ENCODE peak calls at places on chromosome 12, in four cellular contexts. V is tibial nerve, R is breast epithelium, K is adrenal gland. N is an unnamed sample.

GRCh38 chr12:33265037-33265436 is 174.6 kb downstream of the SYT10 start:
- DNase-seq in K (no peak), V (no peak), R (no peak), N (no peak)

GRCh38 chr12:5440973-5441372 is 9.1 kb downstream of the NTF3 start:
- DNase-seq in R (no peak), V (no peak), K (no peak), N (no peak)

GRCh38 chr12:28130625-28131598 is 59.3 kb upstream of the CCDC91 start:
- DNase-seq in V (no peak), R (no peak), K (peak), N (peak)

GRCh38 chr12:8108808-8109398 is 14.5 kb upstream of the CLEC4A start:
- DNase-seq in V (peak), R (peak), K (peak), N (peak)

GRCh38 chr12:41536813-41537490 is 348.8 kb downstream of the PDZRN4 start:
- DNase-seq in R (no peak), V (no peak), K (no peak), N (no peak)

GRCh38 chr12:132754555-132754954 is 7.1 kb downstream of the ANKLE2 start:
- DNase-seq in K (no peak), V (no peak), R (no peak), N (no peak)

GRCh38 chr12:45989857-45990467 is 412 bp downstream of the SCAF11 start:
- DNase-seq in R (peak), K (peak), V (no peak), N (peak)

GRCh38 chr12:108400060-108400459 is 60.9 kb upstream of the CMKLR1 start:
- DNase-seq in V (no peak), K (no peak), R (no peak), N (no peak)

GRCh38 chr12:110141389-110141788 is 17.2 kb downstream of the IFT81 start:
- DNase-seq in V (peak), R (no peak), K (no peak), N (no peak)

GRCh38 chr12:91381309-91381804 is 198.7 kb upstream of the DCN start:
- DNase-seq in R (no peak), K (peak), V (peak), N (no peak)

GRCh38 chr12:111451649-111452129 is 46.0 kb downstream of the SH2B3 start:
- DNase-seq in V (no peak), R (no peak), K (no peak), N (no peak)

GRCh38 chr12:109811624-109811995 is 21.6 kb downstream of the TRPV4 start:
- DNase-seq in R (no peak), V (no peak), K (no peak), N (no peak)

GRCh38 chr12:9869307-9870161 is at the start of gene CLEC2B:
- DNase-seq in V (no peak), K (no peak), R (no peak), N (no peak)

GRCh38 chr12:121057794-121058193 is 18.7 kb upstream of the OASL start:
- DNase-seq in K (no peak), R (no peak), V (no peak), N (no peak)

GRCh38 chr12:39723831-39724230 is 104.2 kb upstream of the ABCD2 start:
- DNase-seq in K (no peak), R (no peak), V (no peak), N (no peak)

GRCh38 chr12:127450822-127451221 is 816.1 kb upstream of the TMEM132C start:
- DNase-seq in K (no peak), R (no peak), V (no peak), N (no peak)

GRCh38 chr12:115383668-115384067 is 699.7 kb upstream of the TBX3 start:
- DNase-seq in K (peak), R (peak), V (no peak), N (no peak)

GRCh38 chr12:6197996-6198395 is 2.2 kb upstream of the CD9 start:
- DNase-seq in K (no peak), V (no peak), R (no peak), N (no peak)

GRCh38 chr12:27555928-27556778 is 32.1 kb downstream of the PPFIBP1 start:
- DNase-seq in V (no peak), K (no peak), R (no peak), N (no peak)

GRCh38 chr12:48995061-48995879 is 3.9 kb downstream of the DDN start:
- DNase-seq in R (peak), K (peak), V (peak), N (peak)

GRCh38 chr12:124419292-124420040 is 124.6 kb downstream of the RFLNA start:
- DNase-seq in R (no peak), V (no peak), K (no peak), N (no peak)

GRCh38 chr12:57846285-57846576 is 298 bp downstream of the CTDSP2 start:
- DNase-seq in K (no peak), V (no peak), R (no peak), N (no peak)

GRCh38 chr12:57845478-57846284 is 848 bp downstream of the CTDSP2 start:
- DNase-seq in R (peak), K (peak), V (peak), N (peak)

GRCh38 chr12:57842342-57843294 is 3.9 kb downstream of the CTDSP2 start:
- DNase-seq in V (no peak), K (no peak), R (no peak), N (no peak)

GRCh38 chr12:57846577-57847319 is at the start of gene CTDSP2:
- DNase-seq in R (peak), K (peak), V (peak), N (peak)

GRCh38 chr12:57844725-57845477 is 1.6 kb downstream of the CTDSP2 start:
- DNase-seq in R (peak), K (peak), V (peak), N (peak)
- TF ChIP-seq POLR2A in R (no peak), K (peak), V (no peak), N (no peak)

DNA sequence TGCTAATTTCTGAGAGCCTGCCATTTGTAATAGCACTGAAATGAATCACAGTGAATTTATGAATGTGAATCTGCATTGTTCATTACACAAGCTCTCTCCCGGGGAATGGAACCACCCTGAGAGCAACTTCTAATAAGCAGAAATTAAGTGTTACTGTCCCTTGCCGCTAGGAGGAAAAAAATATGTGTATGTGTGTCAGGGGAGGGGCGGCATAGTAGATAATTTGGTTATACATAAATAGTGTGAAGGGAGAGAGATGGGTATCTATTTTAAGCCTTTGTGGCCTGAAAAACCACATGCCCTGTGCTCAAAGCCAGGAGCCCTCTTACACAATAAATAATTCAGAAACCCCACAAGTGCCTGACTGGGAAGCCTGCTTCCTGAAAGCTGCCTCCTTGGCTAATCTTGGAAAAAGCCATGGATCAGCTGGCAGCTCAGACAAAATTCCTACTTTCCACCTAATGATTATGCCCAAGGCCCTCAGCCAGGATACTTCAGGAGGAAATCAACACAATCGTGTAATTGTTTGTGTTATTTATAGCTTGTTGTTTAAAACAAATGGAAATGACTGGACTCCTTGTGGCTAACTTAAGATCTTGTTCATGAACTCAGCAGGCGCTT is 366.2 kb upstream of the KITLG start:
- DNase-seq in K (no peak), R (no peak), V (peak), N (no peak)
- TF ChIP-seq CTCF in K (no peak), R (no peak), V (no peak), N (no peak)

DNA sequence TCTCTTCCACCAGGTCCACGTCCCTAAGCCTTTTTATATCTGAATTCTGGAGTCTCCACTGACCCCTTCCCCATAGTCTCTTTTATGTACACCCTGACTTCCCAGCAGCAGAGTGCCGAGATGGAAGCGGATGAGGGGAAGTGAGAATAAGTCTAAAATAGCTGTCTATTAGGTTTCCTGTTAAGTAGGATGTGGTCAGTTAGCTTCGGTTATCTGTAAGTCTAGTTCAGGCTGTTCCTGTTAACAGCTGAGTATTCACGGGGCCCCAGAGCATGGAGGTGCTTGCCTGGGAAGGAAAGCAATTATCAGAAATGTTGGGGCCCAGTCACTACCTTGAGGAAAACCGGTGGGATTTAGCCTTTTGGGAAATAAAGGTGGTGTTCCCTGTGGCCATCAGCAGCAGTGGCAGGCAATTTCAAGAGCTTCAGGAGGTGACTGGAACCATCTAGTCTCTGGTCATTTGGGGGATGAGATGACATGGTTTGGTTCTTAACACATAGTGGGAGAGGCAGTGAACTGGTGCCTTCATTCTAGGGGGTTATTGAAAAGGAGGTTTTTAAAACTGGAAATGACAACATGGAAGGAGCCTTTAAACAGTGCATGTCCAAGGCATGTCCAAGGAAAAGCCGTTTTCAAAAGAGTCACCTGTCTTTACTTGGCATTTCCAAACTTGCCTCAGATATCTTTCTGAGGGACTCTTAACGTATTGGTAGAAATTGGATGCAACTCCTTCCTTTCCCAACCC is 21.8 kb downstream of the CHST11 start:
- DNase-seq in K (no peak), R (no peak), V (no peak), N (peak)
- TF ChIP-seq POLR2A in K (no peak), R (no peak), V (no peak), N (no peak)

DNA sequence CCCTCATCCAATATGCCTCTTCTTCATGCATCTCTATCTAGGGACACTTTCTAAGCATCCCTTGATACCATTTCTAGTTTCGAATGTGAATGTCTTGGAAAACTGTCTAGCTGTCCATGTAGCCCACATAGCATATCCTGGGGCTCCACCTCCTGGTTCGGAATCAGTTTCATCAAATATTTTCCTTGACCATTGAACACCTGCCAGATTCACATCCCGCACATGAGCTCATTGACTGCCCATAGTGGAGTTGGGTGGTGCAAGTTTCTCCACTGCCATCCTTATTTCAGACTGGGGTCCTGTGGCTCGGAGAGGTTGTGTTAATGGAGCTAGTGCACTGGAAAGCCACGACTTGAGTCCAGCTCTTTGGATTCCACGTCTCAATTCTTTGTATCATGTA is 58.6 kb upstream of the TMEM263 start:
- DNase-seq in R (no peak), V (no peak), K (peak), N (no peak)
- TF ChIP-seq CTCF in R (no peak), V (no peak), K (no peak), N (no peak)

GRCh38 chr12:62284749-62285148 is 24.5 kb downstream of the USP15 start:
- DNase-seq in V (no peak), R (no peak), K (no peak), N (no peak)
- TF ChIP-seq POLR2A in V (no peak), R (no peak), K (no peak), N (no peak)

N was measured in spleen.